ENCODE peak calls at places on chromosomes 7 and 10, in nine cellular contexts. U, N, Y, R, G, P, W, Q and F are unnamed samples.
A peak's percentile ranks its signal among the peaks of the same experiment; 100 is the strongest.

GRCh38 chr7:137625197-137625596 is 221.6 kb downstream of the DGKI start:
- DNase-seq in P (no peak), Y (no peak), G (no peak), W (no peak), Q (no peak), N (no peak), R (no peak), U (no peak), F (no peak)

GRCh38 chr10:36163827-36164226 is 521.7 kb upstream of the FZD8 start:
- DNase-seq in P (no peak), W (no peak), Q (no peak), R (no peak), Y (no peak), N (no peak), U (no peak), G (no peak), F (no peak)

GRCh38 chr7:2249744-2250323 is 7.8 kb downstream of the NUDT1 start:
- DNase-seq in Y (no peak), U (no peak), Q (no peak), N (no peak), R (no peak), W (no peak), G (no peak), P (no peak), F (no peak)

GRCh38 chr7:99837649-99838361 is 10.0 kb downstream of the CYP3A43 start:
- DNase-seq in N (no peak), W (no peak), Q (no peak), Y (no peak), U (no peak), G (no peak), R (no peak), P (no peak), F (peak; percentile 11)

GRCh38 chr7:113891031-113891350 is 27.8 kb downstream of the PPP1R3A start:
- DNase-seq in N (no peak), G (no peak), P (no peak), U (no peak), Q (no peak), R (no peak), W (no peak), Y (no peak), F (no peak)

GRCh38 chr10:49110684-49111319 is 4.5 kb downstream of the VSTM4 start:
- DNase-seq in U (peak; percentile 78), R (no peak), N (no peak), Q (no peak), P (no peak), Y (no peak), W (no peak), G (no peak), F (no peak)

GRCh38 chr7:80478683-80479082 is 33.2 kb downstream of the GNAT3 start:
- DNase-seq in G (no peak), Q (no peak), U (no peak), P (no peak), R (no peak), W (peak; percentile 14), Y (no peak), N (no peak), F (no peak)

GRCh38 chr10:119025336-119025735 is 4.2 kb upstream of the NANOS1 start:
- DNase-seq in U (no peak), R (no peak), N (no peak), Y (peak; percentile 82), W (no peak), Q (peak; percentile 100), G (no peak), P (peak; percentile 58), F (no peak)

GRCh38 chr7:44217133-44217714 is 16.4 kb downstream of the YKT6 start:
- DNase-seq in P (no peak), W (no peak), Q (no peak), U (no peak), R (no peak), G (no peak), Y (no peak), N (no peak), F (no peak)

GRCh38 chr10:11636761-11637166 is 25.3 kb upstream of the USP6NL start:
- DNase-seq in P (no peak), R (no peak), G (no peak), Q (no peak), W (no peak), N (no peak), Y (no peak), U (no peak), F (no peak)

GRCh38 chr7:33669251-33669670 is 236.1 kb upstream of the BMPER start:
- DNase-seq in G (no peak), Q (no peak), Y (no peak), P (no peak), W (no peak), R (no peak), N (no peak), U (no peak), F (no peak)

GRCh38 chr7:90910136-90910535 is 314.0 kb downstream of the CDK14 start:
- DNase-seq in G (no peak), W (no peak), N (no peak), Q (no peak), Y (no peak), R (no peak), P (no peak), U (no peak), F (no peak)

GRCh38 chr10:17673517-17674051 is 29.6 kb downstream of the STAM start:
- DNase-seq in Q (no peak), N (peak; percentile 56), P (no peak), Y (peak; percentile 72), U (no peak), R (no peak), W (peak; percentile 66), G (no peak), F (no peak)

GRCh38 chr10:34522542-34522941 is 292.6 kb downstream of the PARD3 start:
- DNase-seq in R (no peak), Y (no peak), Q (no peak), N (peak; percentile 16), W (peak; percentile 36), U (no peak), P (no peak), G (no peak), F (no peak)

GRCh38 chr7:35555934-35556333 is 139.0 kb downstream of the HERPUD2 start:
- DNase-seq in U (no peak), Y (no peak), Q (no peak), R (no peak), N (no peak), G (no peak), P (no peak), W (no peak), F (no peak)

GRCh38 chr10:77564781-77565589 is 72.6 kb downstream of the KCNMA1 start:
- DNase-seq in Q (no peak), P (no peak), R (no peak), W (peak; percentile 69), U (no peak), G (no peak), Y (no peak), N (no peak), F (no peak)

GRCh38 chr7:24401628-24402593 is 117.9 kb downstream of the NPY start:
- DNase-seq in N (peak; percentile 8), U (no peak), R (no peak), P (no peak), W (peak; percentile 12), Q (no peak), G (no peak), Y (no peak), F (no peak)

GRCh38 chr10:61791216-61791615 is 110.3 kb upstream of the ARID5B start:
- DNase-seq in Q (no peak), Y (no peak), P (no peak), G (no peak), N (no peak), R (no peak), W (no peak), U (no peak), F (no peak)

GRCh38 chr7:974820-975681 is at the start of gene COX19:
- DNase-seq in W (peak; percentile 68), N (peak; percentile 95), Y (peak; percentile 94), Q (peak; percentile 84), U (no peak), R (peak; percentile 69), P (peak; percentile 91), G (peak; percentile 87), F (peak; percentile 93)
- TF ChIP-seq POLR2A in W (peak; percentile 68), N (peak; percentile 94), Y (peak; percentile 92), Q (peak; percentile 29), U (no peak), R (no peak), P (peak; percentile 81), G (peak; percentile 61), F (peak; percentile 65)

GRCh38 chr10:62804384-62805138 is at the start of gene ADO:
- DNase-seq in U (no peak), W (peak; percentile 84), P (peak; percentile 83), R (peak; percentile 59), N (peak; percentile 90), Q (peak; percentile 83), Y (peak; percentile 92), G (peak; percentile 87), F (peak; percentile 76)
- TF ChIP-seq POLR2A in U (peak; percentile 46), W (peak; percentile 83), P (peak; percentile 83), R (peak; percentile 42), N (peak; percentile 83), Q (no peak), Y (peak; percentile 69), G (peak; percentile 50), F (no peak)

GRCh38 chr7:37920619-37921339 is at the start of gene EPDR1:
- DNase-seq in Q (peak; percentile 85), P (peak; percentile 75), U (no peak), N (no peak), G (peak; percentile 62), W (peak; percentile 63), Y (peak; percentile 86), R (peak; percentile 38), F (no peak)

GRCh38 chr7:37923996-37924395 is 3.6 kb downstream of the EPDR1 start:
- DNase-seq in R (no peak), N (no peak), Q (no peak), G (no peak), U (no peak), P (no peak), W (no peak), Y (no peak), F (no peak)

GRCh38 chr7:37921876-37922275 is 1.4 kb downstream of the EPDR1 start:
- DNase-seq in N (no peak), G (no peak), Q (no peak), R (no peak), P (no peak), Y (no peak), W (no peak), U (no peak), F (no peak)

GRCh38 chr7:37920305-37920618 is 178 bp upstream of the EPDR1 start:
- DNase-seq in G (no peak), W (no peak), Q (no peak), N (no peak), U (no peak), R (no peak), Y (no peak), P (no peak), F (no peak)

GRCh38 chr7:37921340-37921805 is 933 bp downstream of the EPDR1 start:
- DNase-seq in R (no peak), Y (peak; percentile 73), G (peak; percentile 64), W (no peak), P (peak; percentile 54), U (no peak), Q (peak; percentile 57), N (peak; percentile 64), F (no peak)
- TF ChIP-seq POLR2A in R (no peak), Y (peak; percentile 51), G (no peak), W (peak; percentile 54), P (no peak), U (peak; percentile 19), Q (no peak), N (no peak), F (no peak)

DNA sequence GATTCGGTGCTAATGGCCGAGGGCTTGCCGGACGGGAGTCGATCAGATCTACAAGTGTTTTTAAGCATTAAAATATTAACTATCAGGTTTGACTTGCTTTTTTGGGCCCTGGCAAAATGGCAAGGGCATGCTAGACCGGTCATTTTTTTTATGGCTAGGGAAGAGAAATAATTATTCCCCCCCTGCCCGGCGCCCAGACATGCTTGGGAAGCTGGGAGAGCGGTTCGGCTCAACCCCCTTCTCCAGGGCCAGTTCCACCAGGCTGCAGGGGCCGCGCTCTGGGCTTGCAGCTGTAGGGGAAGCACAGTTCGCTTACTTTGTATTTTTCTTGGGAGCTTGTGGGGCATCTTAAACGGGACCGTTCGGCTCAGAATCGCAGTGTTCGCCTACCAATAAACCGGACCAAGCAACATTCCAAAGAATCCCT is 3.0 kb downstream of the TCF7L2 start:
- DNase-seq in W (no peak), G (peak; percentile 44), P (peak; percentile 51), Y (no peak), N (no peak), U (no peak), R (no peak), Q (peak; percentile 59), F (no peak)
- TF ChIP-seq POLR2A in W (no peak), G (no peak), P (no peak), Y (no peak), N (no peak), U (no peak), R (no peak), Q (no peak), F (no peak)